ENCODE peak calls at places on chromosome 10, in five cellular contexts. A is adrenal gland, H is glutamatergic neuron, Q is GM10248, G is endothelial cell. V is an unnamed sample.

GRCh38 chr10:995559-995926 is 7.3 kb downstream of the GTPBP4 start:
- DNase-seq in A (no peak), H (no peak), Q (no peak), G (no peak), V (no peak)

GRCh38 chr10:104777086-104777799 is 136.2 kb downstream of the SORCS3 start:
- DNase-seq in A (no peak), H (no peak), Q (no peak), G (no peak), V (no peak)

GRCh38 chr10:28991738-28992270 is 297.1 kb upstream of the LYZL1 start:
- DNase-seq in A (peak; percentile 65), H (peak; percentile 68), Q (peak; percentile 30), G (peak; percentile 68), V (no peak)

GRCh38 chr10:78745445-78745844 is 323.3 kb upstream of the ZMIZ1 start:
- DNase-seq in A (no peak), H (no peak), Q (no peak), G (no peak), V (no peak)

GRCh38 chr10:71597821-71598498 is 121.6 kb downstream of the C10orf105 start:
- DNase-seq in A (peak; percentile 88), H (no peak), Q (peak; percentile 57), G (no peak), V (no peak)

GRCh38 chr10:103546401-103546800 is 52.9 kb downstream of the NEURL1 start:
- DNase-seq in A (no peak), H (no peak), Q (no peak), G (no peak), V (no peak)

GRCh38 chr10:71765176-71765906 is 8.0 kb downstream of the VSIR start:
- DNase-seq in A (no peak), H (no peak), Q (no peak), G (no peak), V (peak; percentile 76)

GRCh38 chr10:78177431-78178185 is 143.9 kb downstream of the RPS24 start:
- DNase-seq in A (no peak), H (no peak), Q (no peak), G (no peak), V (no peak)

DNA sequence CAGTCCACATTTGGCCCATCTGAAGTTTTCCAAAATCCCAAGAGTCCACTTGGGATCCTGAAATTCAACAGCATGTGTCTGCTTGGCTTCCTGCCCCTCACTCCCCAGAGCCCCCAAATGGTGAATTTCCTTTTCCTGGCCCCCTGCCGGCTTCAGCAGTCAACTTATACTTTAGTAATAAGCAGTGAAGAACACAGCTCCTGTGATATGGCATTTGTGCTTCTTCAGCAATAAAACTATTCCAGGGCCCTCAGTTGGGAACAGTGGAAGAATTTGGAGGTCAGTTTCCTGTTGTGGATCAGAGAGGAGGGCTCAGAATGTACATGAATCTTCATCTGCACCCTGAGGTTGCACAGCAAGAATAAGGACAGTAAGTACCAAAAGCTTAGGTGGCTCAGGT is 51.0 kb downstream of the PRF1 start:
- DNase-seq in A (no peak), H (no peak), Q (no peak), G (no peak), V (no peak)
- TF ChIP-seq CTCF in A (no peak), H (no peak), Q (no peak), G (no peak), V (peak; percentile 45)

GRCh38 chr10:92848441-92849233 is at the start of gene EXOC6:
- DNase-seq in A (peak; percentile 79), H (peak; percentile 77), Q (peak; percentile 91), G (peak; percentile 75), V (no peak)
- TF ChIP-seq CTCF in A (no peak), H (no peak), Q (peak; percentile 6), G (peak; percentile 45), V (peak; percentile 58)

GRCh38 chr10:68955414-68955785 is 570 bp upstream of the DDX21 start:
- DNase-seq in A (no peak), H (peak; percentile 25), Q (no peak), G (peak; percentile 19), V (no peak)
- TF ChIP-seq CTCF in A (no peak), H (no peak), Q (no peak), G (no peak), V (no peak)

GRCh38 chr10:99276848-99277486 is 41.3 kb upstream of the HPSE2 start:
- DNase-seq in A (no peak), H (no peak), Q (no peak), G (no peak), V (no peak)
- TF ChIP-seq CTCF in A (no peak), H (peak; percentile 70), Q (peak; percentile 28), G (peak; percentile 73), V (peak; percentile 67)

DNA sequence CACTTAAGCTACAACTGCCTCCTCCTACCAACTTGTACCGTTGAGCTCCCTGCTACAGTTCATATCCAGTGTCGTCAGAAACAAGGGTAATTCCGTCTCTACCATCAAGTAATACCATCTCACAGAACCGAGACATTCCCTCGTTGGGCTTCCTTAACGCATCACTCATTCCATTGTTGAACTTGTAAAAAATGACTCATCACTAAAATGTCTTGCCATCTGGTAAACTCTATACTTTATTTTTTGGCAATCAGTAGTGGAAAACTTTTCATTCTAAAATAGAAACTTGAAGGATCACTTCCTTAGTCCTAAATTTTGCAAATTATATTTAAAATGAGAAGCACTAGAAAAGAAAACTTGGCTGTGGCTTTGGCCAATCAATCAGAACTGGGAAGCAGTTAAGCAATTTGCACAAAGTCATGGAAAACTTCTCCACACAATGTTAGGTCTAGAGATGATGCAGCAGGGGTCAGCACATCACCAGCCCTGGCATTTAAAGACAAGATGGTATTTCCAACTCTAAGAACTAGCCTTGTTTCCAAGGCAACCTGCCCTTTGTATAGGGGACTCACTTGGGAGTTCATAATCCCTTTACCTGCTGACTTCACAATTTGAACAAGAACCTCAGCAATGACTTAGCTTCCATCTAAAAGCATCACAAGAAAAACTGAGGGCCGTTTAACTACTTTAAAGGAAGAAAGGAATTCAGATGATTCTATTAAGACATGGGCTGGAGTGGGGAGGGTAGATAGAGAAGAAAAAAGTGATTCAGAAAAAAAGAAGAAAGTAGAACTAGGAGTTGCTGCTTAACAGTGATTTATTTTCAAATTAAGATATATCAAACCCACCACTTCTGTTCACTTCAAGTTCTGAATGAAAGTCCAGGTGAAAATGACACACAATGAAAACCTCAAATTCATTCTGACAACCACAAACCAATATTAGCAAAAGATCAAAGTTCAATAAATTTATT is 288.1 kb downstream of the PARD3 start:
- DNase-seq in A (peak; percentile 45), H (no peak), Q (no peak), G (no peak), V (no peak)
- TF ChIP-seq CTCF in A (no peak), H (no peak), Q (no peak), G (no peak), V (peak; percentile 72)